ENCODE peak calls at places on chromosomes 7 and 10, in seven cellular contexts. M, U, V, D, K, I and Z are unnamed samples.

GRCh38 chr10:74190494-74190893 is 39.5 kb downstream of the ADK start:
- DNase-seq in M (peak; percentile 39), U (no peak), V (peak; percentile 39), D (no peak), K (peak; percentile 23), I (no peak), Z (no peak)

GRCh38 chr10:25758041-25758457 is 176.0 kb upstream of the MYO3A start:
- DNase-seq in M (peak; percentile 20), U (no peak), V (no peak), D (no peak), K (peak; percentile 36), I (no peak), Z (no peak)

GRCh38 chr7:28800150-28800549 is 158.0 kb downstream of the TRIL start:
- DNase-seq in M (no peak), U (no peak), V (no peak), D (no peak), K (no peak), I (no peak), Z (no peak)

GRCh38 chr7:157389951-157390730 is 53.3 kb downstream of the DNAJB6 start:
- DNase-seq in M (peak; percentile 19), U (no peak), V (peak; percentile 57), D (no peak), K (peak; percentile 54), I (no peak), Z (peak; percentile 11)

GRCh38 chr7:4738711-4739527 is 36.5 kb upstream of the AP5Z1 start:
- DNase-seq in M (peak; percentile 91), U (no peak), V (peak; percentile 83), D (peak; percentile 42), K (peak; percentile 90), I (peak; percentile 92), Z (no peak)

GRCh38 chr7:69643708-69644445 is 45.6 kb downstream of the AUTS2 start:
- DNase-seq in M (peak; percentile 2), U (no peak), V (peak; percentile 52), D (no peak), K (no peak), I (no peak), Z (no peak)

GRCh38 chr10:9294132-9294663 is 1239.7 kb downstream of the GATA3 start:
- DNase-seq in M (no peak), U (no peak), V (no peak), D (no peak), K (no peak), I (no peak), Z (no peak)

GRCh38 chr10:74165530-74165901 is 14.5 kb downstream of the ADK start:
- DNase-seq in M (peak; percentile 23), U (no peak), V (no peak), D (no peak), K (no peak), I (no peak), Z (no peak)

GRCh38 chr10:131779661-131780394 is 121.0 kb upstream of the PPP2R2D start:
- DNase-seq in M (no peak), U (no peak), V (no peak), D (no peak), K (no peak), I (peak; percentile 32), Z (no peak)

GRCh38 chr7:151873402-151873965 is 3.4 kb downstream of the PRKAG2 start:
- DNase-seq in M (peak; percentile 25), U (no peak), V (no peak), D (peak; percentile 64), K (no peak), I (no peak), Z (no peak)

GRCh38 chr10:99619090-99619800 is 994 bp downstream of the SLC25A28 start:
- DNase-seq in M (peak; percentile 34), U (no peak), V (peak; percentile 31), D (no peak), K (peak; percentile 25), I (no peak), Z (peak; percentile 17)

GRCh38 chr10:88791924-88792323 is 10.6 kb upstream of the LIPM start:
- DNase-seq in M (peak; percentile 54), U (no peak), V (peak; percentile 13), D (peak; percentile 13), K (no peak), I (peak; percentile 43), Z (no peak)

GRCh38 chr10:75987610-75988009 is 556.2 kb downstream of the LRMDA start:
- DNase-seq in M (peak; percentile 83), U (no peak), V (peak; percentile 66), D (no peak), K (peak; percentile 44), I (no peak), Z (no peak)

GRCh38 chr10:102090772-102091171 is 25.6 kb downstream of the HPS6 start:
- DNase-seq in M (no peak), U (no peak), V (no peak), D (no peak), K (no peak), I (no peak), Z (no peak)

GRCh38 chr10:80289451-80290287 is at the start of gene MAT1A:
- DNase-seq in M (peak; percentile 17), U (no peak), V (peak; percentile 3), D (peak; percentile 77), K (no peak), I (no peak), Z (no peak)

GRCh38 chr10:77236700-77237099 is 400.9 kb downstream of the KCNMA1 start:
- DNase-seq in M (peak; percentile 53), U (no peak), V (no peak), D (no peak), K (peak; percentile 57), I (no peak), Z (no peak)

GRCh38 chr10:80192553-80192952 is 12.8 kb downstream of the ANXA11 start:
- DNase-seq in M (no peak), U (no peak), V (no peak), D (no peak), K (no peak), I (no peak), Z (no peak)

GRCh38 chr7:27145884-27146401 is 1.6 kb downstream of the HOXA6 start:
- DNase-seq in M (no peak), U (no peak), V (no peak), D (no peak), K (no peak), I (no peak), Z (no peak)

GRCh38 chr7:50856231-50856630 is 73.5 kb upstream of the GRB10 start:
- DNase-seq in M (no peak), U (no peak), V (no peak), D (no peak), K (no peak), I (peak; percentile 34), Z (no peak)

GRCh38 chr10:5199398-5199797 is 2.8 kb downstream of the AKR1C4 start:
- DNase-seq in M (no peak), U (no peak), V (no peak), D (no peak), K (no peak), I (no peak), Z (no peak)

GRCh38 chr7:68707146-68707545 is 891.1 kb upstream of the AUTS2 start:
- DNase-seq in M (no peak), U (no peak), V (no peak), D (no peak), K (no peak), I (no peak), Z (no peak)

GRCh38 chr10:48447356-48448215 is 141.1 kb downstream of the MAPK8 start:
- DNase-seq in M (no peak), U (no peak), V (no peak), D (no peak), K (no peak), I (peak; percentile 36), Z (no peak)

GRCh38 chr7:1322240-1323110 is 89.8 kb downstream of the UNCX start:
- DNase-seq in M (no peak), U (no peak), V (no peak), D (no peak), K (no peak), I (no peak), Z (no peak)

GRCh38 chr10:78703581-78703980 is 365.2 kb upstream of the ZMIZ1 start:
- DNase-seq in M (no peak), U (no peak), V (peak; percentile 48), D (no peak), K (no peak), I (no peak), Z (no peak)